ENCODE peak calls at places on chromosomes 13 and 19, in four cellular contexts. Y is mucosa of descending colon, S is AG08395, M is mesendoderm. R is an unnamed sample.

GRCh38 chr13:102141625-102142472 is 260.0 kb downstream of the FGF14 start:
- DNase-seq in Y (no peak), S (peak; percentile 40), M (peak; percentile 8), R (no peak)

GRCh38 chr19:53553865-53554791 is 16.2 kb downstream of the ZNF331 start:
- DNase-seq in Y (peak; percentile 72), S (peak; percentile 90), M (no peak), R (peak; percentile 63)

GRCh38 chr19:44753619-44753931 is 5.1 kb downstream of the BCL3 start:
- DNase-seq in Y (no peak), S (no peak), M (no peak), R (no peak)

GRCh38 chr19:36093146-36093662 is 17.7 kb upstream of the OVOL3 start:
- DNase-seq in Y (no peak), S (no peak), M (no peak), R (no peak)

GRCh38 chr19:52935434-52935833 is 12.2 kb upstream of the ZNF888 start:
- DNase-seq in Y (peak; percentile 43), S (no peak), M (no peak), R (peak; percentile 30)

GRCh38 chr13:41289463-41289881 is 21.6 kb upstream of the NAA16 start:
- DNase-seq in Y (no peak), S (no peak), M (no peak), R (no peak)

GRCh38 chr19:18865106-18865972 is 30.6 kb downstream of the CERS1 start:
- DNase-seq in Y (no peak), S (no peak), M (no peak), R (no peak)

GRCh38 chr13:112784811-112785418 is 95.1 kb downstream of the ATP11A start:
- DNase-seq in Y (no peak), S (no peak), M (no peak), R (no peak)

GRCh38 chr13:48975101-48975925 is at the start of gene FNDC3A:
- DNase-seq in Y (peak; percentile 68), S (peak; percentile 90), M (peak; percentile 90), R (peak; percentile 87)

GRCh38 chr19:38719761-38720558 is 24.3 kb downstream of the CAPN12 start:
- DNase-seq in Y (no peak), S (no peak), M (no peak), R (no peak)

GRCh38 chr19:49881672-49882394 is 4.3 kb downstream of the TBC1D17 start:
- DNase-seq in Y (no peak), S (no peak), M (peak; percentile 66), R (peak; percentile 62)

GRCh38 chr19:44111910-44112463 is 1.2 kb upstream of the ZNF225 start:
- DNase-seq in Y (no peak), S (peak; percentile 49), M (peak; percentile 98), R (peak; percentile 98)

GRCh38 chr19:30968841-30969399 is 380.3 kb downstream of the TSHZ3 start:
- DNase-seq in Y (peak; percentile 21), S (no peak), M (no peak), R (no peak)

GRCh38 chr13:60327551-60327950 is 69.5 kb upstream of the TDRD3 start:
- DNase-seq in Y (peak; percentile 11), S (no peak), M (no peak), R (no peak)

GRCh38 chr13:49356224-49356623 is 87.6 kb downstream of the CAB39L start:
- DNase-seq in Y (no peak), S (peak; percentile 83), M (no peak), R (no peak)

GRCh38 chr19:55287361-55288079 is 3.7 kb downstream of the BRSK1 start:
- DNase-seq in Y (no peak), S (no peak), M (no peak), R (no peak)

GRCh38 chr19:13155472-13156284 is 5.5 kb downstream of the IER2 start:
- DNase-seq in Y (peak; percentile 79), S (peak; percentile 67), M (peak; percentile 95), R (peak; percentile 75)

GRCh38 chr19:19651076-19651475 is 7.6 kb upstream of the GMIP start:
- DNase-seq in Y (no peak), S (no peak), M (no peak), R (no peak)

R was measured in ELF-1.